ENCODE peak calls at places on chromosomes 1 and 21, in seven cellular contexts. V, I, K, D, U, Y and S are unnamed samples.
A peak's percentile ranks its signal among the peaks of the same experiment; 100 is the strongest.

GRCh38 chr1:209048961-209049669 is 534.4 kb upstream of the CAMK1G start:
- DNase-seq in Y (no peak), D (peak; percentile 51), V (no peak), I (no peak), U (peak; percentile 43), K (no peak), S (no peak)

GRCh38 chr1:86741947-86742572 is 37.7 kb downstream of the SH3GLB1 start:
- DNase-seq in V (peak; percentile 51), I (peak; percentile 35), D (peak; percentile 24), Y (no peak), K (peak; percentile 9), U (peak; percentile 31), S (no peak)

GRCh38 chr1:211952299-211952698 is 83.1 kb downstream of the INTS7 start:
- DNase-seq in D (no peak), U (no peak), Y (no peak), V (no peak), I (no peak), K (no peak), S (no peak)

GRCh38 chr1:90357980-90358379 is 359.1 kb downstream of the BARHL2 start:
- DNase-seq in I (peak; percentile 53), V (no peak), K (no peak), Y (no peak), D (peak; percentile 32), U (no peak), S (no peak)

GRCh38 chr1:88773540-88774150 is 89.6 kb downstream of the PKN2 start:
- DNase-seq in K (no peak), V (no peak), D (peak; percentile 96), Y (no peak), I (peak; percentile 7), U (peak; percentile 66), S (no peak)

GRCh38 chr1:101967871-101968270 is 28.9 kb downstream of the OLFM3 start:
- DNase-seq in Y (no peak), V (no peak), I (no peak), U (no peak), D (no peak), K (no peak), S (no peak)

GRCh38 chr1:1236176-1236763 is 4.2 kb downstream of the B3GALT6 start:
- DNase-seq in K (no peak), V (no peak), Y (no peak), I (no peak), D (no peak), U (no peak), S (no peak)

GRCh38 chr1:107525146-107525545 is 384.3 kb downstream of the NTNG1 start:
- DNase-seq in V (no peak), D (peak; percentile 40), I (no peak), Y (no peak), K (no peak), U (no peak), S (no peak)

GRCh38 chr1:28800324-28800723 is 11.6 kb upstream of the OPRD1 start:
- DNase-seq in Y (no peak), D (no peak), I (no peak), V (no peak), U (no peak), K (no peak), S (no peak)

GRCh38 chr1:3674100-3675094 is 22.1 kb downstream of the TP73 start:
- DNase-seq in V (no peak), K (no peak), U (no peak), Y (no peak), D (peak; percentile 58), I (peak; percentile 79), S (peak; percentile 40)

GRCh38 chr1:240413732-240414131 is 198.2 kb downstream of the GREM2 start:
- DNase-seq in V (no peak), Y (no peak), I (no peak), U (no peak), D (no peak), K (no peak), S (no peak)

GRCh38 chr21:14414932-14415508 is 32.1 kb upstream of the HSPA13 start:
- DNase-seq in V (no peak), Y (no peak), D (no peak), U (no peak), K (no peak), I (no peak), S (no peak)

GRCh38 chr1:203643213-203644045 is 16.8 kb downstream of the ATP2B4 start:
- DNase-seq in V (no peak), K (no peak), Y (no peak), U (peak; percentile 61), I (peak; percentile 33), D (peak; percentile 10), S (no peak)

GRCh38 chr1:6465461-6466005 is 440 bp downstream of the TNFRSF25 start:
- DNase-seq in U (no peak), V (peak; percentile 68), D (no peak), K (peak; percentile 37), I (no peak), Y (no peak), S (no peak)

GRCh38 chr1:115363171-115363570 is 25.1 kb upstream of the NGF start:
- DNase-seq in U (no peak), D (no peak), I (no peak), V (no peak), K (no peak), Y (no peak), S (no peak)

GRCh38 chr1:10380594-10381275 is 18.1 kb upstream of the PGD start:
- DNase-seq in Y (no peak), D (peak; percentile 73), U (peak; percentile 94), K (no peak), V (no peak), I (no peak), S (no peak)

GRCh38 chr1:209409786-209410185 is 173.7 kb upstream of the CAMK1G start:
- DNase-seq in K (no peak), I (no peak), Y (no peak), D (peak; percentile 94), V (no peak), U (peak; percentile 77), S (no peak)

GRCh38 chr1:12604114-12604874 is 13.7 kb downstream of the DHRS3 start:
- DNase-seq in D (peak; percentile 94), U (peak; percentile 93), K (no peak), I (peak; percentile 41), Y (no peak), V (peak; percentile 80), S (no peak)

GRCh38 chr1:32334274-32334861 is 1.7 kb downstream of the MARCKSL1 start:
- DNase-seq in Y (no peak), I (peak; percentile 42), D (no peak), U (no peak), V (peak; percentile 25), K (no peak), S (peak; percentile 51)

GRCh38 chr1:154344977-154345837 is 19.9 kb downstream of the ATP8B2 start:
- DNase-seq in I (peak; percentile 40), Y (peak; percentile 75), K (peak; percentile 70), U (peak; percentile 54), V (peak; percentile 87), D (no peak), S (peak; percentile 63)

GRCh38 chr1:209162651-209163050 is 420.9 kb upstream of the CAMK1G start:
- DNase-seq in I (no peak), D (no peak), K (no peak), U (peak; percentile 22), V (no peak), Y (no peak), S (no peak)

GRCh38 chr1:40020447-40021085 is 20.0 kb upstream of the CAP1 start:
- DNase-seq in D (no peak), I (no peak), U (no peak), Y (no peak), V (no peak), K (no peak), S (no peak)

GRCh38 chr1:227131193-227131592 is 187.1 kb downstream of the CDC42BPA start:
- DNase-seq in V (no peak), U (peak; percentile 44), K (no peak), I (peak; percentile 40), D (peak; percentile 29), Y (peak; percentile 11), S (no peak)